ENCODE peak calls at places on chromosome 15, in four cellular contexts. One of them, this sample, is unnamed.
A peak's percentile ranks its signal among the peaks of the same experiment; 100 is the strongest.

GRCh38 chr15:73924258-73924921 is 1.9 kb upstream of the LOXL1 start:
- DNase-seq in A549: peak; percentile 12
- DNase-seq in K562: no peak
- DNase-seq in HepG2: no peak
- DNase-seq in this sample: no peak

GRCh38 chr15:70351391-70351790 is 253.7 kb upstream of the TLE3 start:
- DNase-seq in A549: no peak
- DNase-seq in K562: no peak
- DNase-seq in HepG2: no peak
- DNase-seq in this sample: no peak

GRCh38 chr15:68518046-68518445 is 60.7 kb upstream of the CORO2B start:
- DNase-seq in A549: no peak
- DNase-seq in K562: no peak
- DNase-seq in HepG2: no peak
- DNase-seq in this sample: no peak

GRCh38 chr15:64089553-64090280 is 3.9 kb downstream of the CIAO2A start:
- DNase-seq in A549: no peak
- DNase-seq in K562: no peak
- DNase-seq in HepG2: no peak
- DNase-seq in this sample: peak; percentile 68

GRCh38 chr15:99703603-99704443 is 29.4 kb downstream of the LYSMD4 start:
- DNase-seq in A549: peak; percentile 81
- DNase-seq in K562: peak; percentile 44
- DNase-seq in HepG2: peak; percentile 62
- DNase-seq in this sample: no peak

GRCh38 chr15:49036650-49037545 is 9.3 kb downstream of the SECISBP2L start:
- DNase-seq in A549: no peak
- DNase-seq in K562: no peak
- DNase-seq in HepG2: no peak
- DNase-seq in this sample: no peak

GRCh38 chr15:81304226-81304625 is 19.7 kb downstream of the STARD5 start:
- DNase-seq in A549: no peak
- DNase-seq in K562: no peak
- DNase-seq in HepG2: no peak
- DNase-seq in this sample: no peak

GRCh38 chr15:74251187-74251811 is 15.2 kb downstream of the CCDC33 start:
- DNase-seq in A549: no peak
- DNase-seq in K562: no peak
- DNase-seq in HepG2: no peak
- DNase-seq in this sample: no peak

GRCh38 chr15:61682891-61683500 is 377.3 kb downstream of the VPS13C start:
- DNase-seq in A549: no peak
- DNase-seq in K562: no peak
- DNase-seq in HepG2: no peak
- DNase-seq in this sample: no peak

GRCh38 chr15:81357178-81357686 is 16.8 kb downstream of the TMC3 start:
- DNase-seq in A549: peak; percentile 20
- DNase-seq in K562: peak; percentile 30
- DNase-seq in HepG2: peak; percentile 1
- DNase-seq in this sample: no peak

GRCh38 chr15:45023659-45024320 is 795 bp downstream of the SORD start:
- DNase-seq in A549: peak; percentile 1
- DNase-seq in K562: no peak
- DNase-seq in HepG2: no peak
- DNase-seq in this sample: no peak

GRCh38 chr15:50740955-50741354 is 24.6 kb downstream of the SPPL2A start:
- DNase-seq in A549: no peak
- DNase-seq in K562: no peak
- DNase-seq in HepG2: no peak
- DNase-seq in this sample: no peak

GRCh38 chr15:92187975-92188374 is 205.7 kb upstream of the ST8SIA2 start:
- DNase-seq in A549: no peak
- DNase-seq in K562: no peak
- DNase-seq in HepG2: no peak
- DNase-seq in this sample: no peak

GRCh38 chr15:58551764-58552504 is 120.1 kb downstream of the LIPC start:
- DNase-seq in A549: no peak
- DNase-seq in K562: no peak
- DNase-seq in HepG2: peak; percentile 94
- DNase-seq in this sample: no peak

GRCh38 chr15:51327081-51327480 is 11.3 kb downstream of the CYP19A1 start:
- DNase-seq in A549: no peak
- DNase-seq in K562: no peak
- DNase-seq in HepG2: no peak
- DNase-seq in this sample: no peak

GRCh38 chr15:95653361-95653805 is 677.1 kb upstream of the NR2F2 start:
- DNase-seq in A549: no peak
- DNase-seq in K562: no peak
- DNase-seq in HepG2: no peak
- DNase-seq in this sample: no peak

GRCh38 chr15:92733934-92734521 is 78.5 kb upstream of the FAM174B start:
- DNase-seq in A549: peak; percentile 80
- DNase-seq in K562: peak; percentile 32
- DNase-seq in HepG2: no peak
- DNase-seq in this sample: no peak

GRCh38 chr15:89215627-89216026 is 5.8 kb downstream of the RLBP1 start:
- DNase-seq in A549: no peak
- DNase-seq in K562: no peak
- DNase-seq in HepG2: no peak
- DNase-seq in this sample: no peak

GRCh38 chr15:69713726-69714559 is 261.3 kb downstream of the RPLP1 start:
- DNase-seq in A549: no peak
- DNase-seq in K562: no peak
- DNase-seq in HepG2: no peak
- DNase-seq in this sample: peak; percentile 88

GRCh38 chr15:62881056-62881455 is 161.5 kb upstream of the TPM1 start:
- DNase-seq in A549: no peak
- DNase-seq in K562: no peak
- DNase-seq in HepG2: no peak
- DNase-seq in this sample: no peak

GRCh38 chr15:61879219-61879618 is 181.0 kb downstream of the VPS13C start:
- DNase-seq in A549: no peak
- DNase-seq in K562: no peak
- DNase-seq in HepG2: peak; percentile 40
- DNase-seq in this sample: no peak

GRCh38 chr15:101126618-101127502 is 125.0 kb downstream of the CHSY1 start:
- DNase-seq in A549: no peak
- DNase-seq in K562: no peak
- DNase-seq in HepG2: no peak
- DNase-seq in this sample: no peak

GRCh38 chr15:76346666-76347506 is 10.3 kb downstream of the ISL2 start:
- DNase-seq in A549: no peak
- DNase-seq in K562: no peak
- DNase-seq in HepG2: no peak
- DNase-seq in this sample: no peak

GRCh38 chr15:67914028-67914427 is 74.2 kb upstream of the RNU6-1 start:
- DNase-seq in A549: no peak
- DNase-seq in K562: no peak
- DNase-seq in HepG2: no peak
- DNase-seq in this sample: no peak

GRCh38 chr15:26311710-26312236 is 448.6 kb upstream of the ATP10A start:
- DNase-seq in A549: no peak
- DNase-seq in K562: no peak
- DNase-seq in HepG2: no peak
- DNase-seq in this sample: no peak

GRCh38 chr15:35854398-35854797 is 308.4 kb upstream of the DPH6 start:
- DNase-seq in A549: no peak
- DNase-seq in K562: no peak
- DNase-seq in HepG2: no peak
- DNase-seq in this sample: no peak

GRCh38 chr15:88623061-88623460 is 1.9 kb downstream of the AEN start:
- DNase-seq in A549: peak; percentile 81
- DNase-seq in K562: no peak
- DNase-seq in HepG2: peak; percentile 46
- DNase-seq in this sample: no peak

GRCh38 chr15:81877533-81878227 is 168.1 kb downstream of the MEX3B start:
- DNase-seq in A549: no peak
- DNase-seq in K562: no peak
- DNase-seq in HepG2: no peak
- DNase-seq in this sample: no peak

DNA sequence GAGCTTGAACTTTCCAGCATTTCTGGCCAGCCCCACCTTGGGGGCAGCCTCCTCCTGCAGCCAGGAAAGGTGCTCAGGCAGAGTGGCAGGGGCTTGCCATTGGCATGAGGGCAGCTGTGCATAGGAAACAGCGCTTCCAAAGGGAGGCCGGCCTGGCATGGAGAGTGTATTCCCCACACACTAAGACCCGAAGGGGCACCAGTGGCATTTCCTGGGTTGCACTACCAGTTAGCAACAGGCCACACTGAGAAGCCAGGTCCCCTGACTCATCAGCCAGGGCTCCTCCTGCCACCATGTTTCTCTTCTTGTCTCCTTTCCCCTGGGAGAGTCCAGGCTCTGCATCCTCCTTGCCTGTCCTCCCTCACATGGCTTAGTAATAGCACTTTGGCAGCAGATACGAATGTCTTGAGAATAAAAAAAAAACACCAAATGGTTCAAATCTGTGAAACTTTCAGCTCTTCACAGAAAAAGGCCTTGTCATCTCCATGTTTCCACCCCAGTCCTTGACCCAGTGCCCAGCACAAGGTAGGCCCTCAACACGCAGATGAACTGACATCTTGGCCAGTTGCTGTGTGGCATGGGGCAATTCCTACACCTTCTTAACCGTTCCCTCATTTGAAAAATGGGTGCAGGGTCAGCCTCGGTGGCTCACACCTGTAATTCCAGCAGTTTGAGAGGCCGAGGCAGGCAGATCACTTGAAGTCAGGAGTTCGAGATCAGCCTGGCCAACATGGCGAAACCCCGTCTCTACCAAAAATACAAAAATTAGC is 180.4 kb downstream of the SMAD6 start:
- DNase-seq in A549: no peak
- DNase-seq in K562: no peak
- DNase-seq in HepG2: no peak
- DNase-seq in this sample: no peak
- TF ChIP-seq POLR2AphosphoS2 in A549: no peak
- TF ChIP-seq POLR2AphosphoS2 in K562: no peak
- TF ChIP-seq POLR2AphosphoS2 in HepG2: no peak
- TF ChIP-seq POLR2AphosphoS2 in this sample: no peak

GRCh38 chr15:79432345-79433311 is 492 bp downstream of the MINAR1 start:
- DNase-seq in A549: peak; percentile 17
- DNase-seq in K562: no peak
- DNase-seq in HepG2: no peak
- DNase-seq in this sample: no peak

GRCh38 chr15:79430901-79431635 is 1.1 kb upstream of the MINAR1 start:
- DNase-seq in A549: no peak
- DNase-seq in K562: no peak
- DNase-seq in HepG2: no peak
- DNase-seq in this sample: no peak

GRCh38 chr15:79431636-79432344 is at the start of gene MINAR1:
- DNase-seq in A549: peak; percentile 50
- DNase-seq in K562: no peak
- DNase-seq in HepG2: peak; percentile 6
- DNase-seq in this sample: no peak

GRCh38 chr15:79434361-79434760 is 2.2 kb downstream of the MINAR1 start:
- DNase-seq in A549: no peak
- DNase-seq in K562: no peak
- DNase-seq in HepG2: no peak
- DNase-seq in this sample: no peak

GRCh38 chr15:79433610-79434009 is 1.5 kb downstream of the MINAR1 start:
- DNase-seq in A549: peak; percentile 29
- DNase-seq in K562: no peak
- DNase-seq in HepG2: no peak
- DNase-seq in this sample: no peak
- TF ChIP-seq POLR2AphosphoS2 in A549: no peak
- TF ChIP-seq POLR2AphosphoS2 in K562: no peak
- TF ChIP-seq POLR2AphosphoS2 in HepG2: no peak
- TF ChIP-seq POLR2AphosphoS2 in this sample: no peak

DNA sequence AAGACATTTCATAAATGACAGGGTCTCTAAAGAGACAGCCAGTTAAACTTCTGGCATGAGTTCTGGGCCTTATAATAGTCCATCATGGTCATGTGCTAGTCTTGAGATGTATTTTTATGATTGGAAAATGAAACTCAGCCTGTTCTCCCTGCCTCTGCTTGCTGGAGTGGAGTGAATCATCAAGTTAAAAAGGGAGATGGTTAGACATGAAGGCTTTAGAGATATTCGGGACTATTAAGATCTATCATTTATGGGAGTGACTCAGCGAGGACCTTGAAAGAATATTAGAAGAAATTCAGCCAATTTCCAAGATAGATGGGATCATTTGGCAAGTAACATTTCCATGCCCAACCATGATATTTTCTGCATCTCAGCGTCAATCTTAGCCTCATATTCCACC is 79.8 kb downstream of the AGBL1 start:
- DNase-seq in A549: no peak
- DNase-seq in K562: no peak
- DNase-seq in HepG2: no peak
- DNase-seq in this sample: no peak
- TF ChIP-seq POLR2AphosphoS2 in A549: no peak
- TF ChIP-seq POLR2AphosphoS2 in K562: no peak
- TF ChIP-seq POLR2AphosphoS2 in HepG2: no peak
- TF ChIP-seq POLR2AphosphoS2 in this sample: no peak

GRCh38 chr15:97259943-97260342 is 700.6 kb upstream of the ARRDC4 start:
- DNase-seq in A549: no peak
- DNase-seq in K562: no peak
- DNase-seq in HepG2: no peak
- DNase-seq in this sample: no peak
- TF ChIP-seq POLR2AphosphoS2 in A549: no peak
- TF ChIP-seq POLR2AphosphoS2 in K562: no peak
- TF ChIP-seq POLR2AphosphoS2 in HepG2: no peak
- TF ChIP-seq POLR2AphosphoS2 in this sample: no peak

DNA sequence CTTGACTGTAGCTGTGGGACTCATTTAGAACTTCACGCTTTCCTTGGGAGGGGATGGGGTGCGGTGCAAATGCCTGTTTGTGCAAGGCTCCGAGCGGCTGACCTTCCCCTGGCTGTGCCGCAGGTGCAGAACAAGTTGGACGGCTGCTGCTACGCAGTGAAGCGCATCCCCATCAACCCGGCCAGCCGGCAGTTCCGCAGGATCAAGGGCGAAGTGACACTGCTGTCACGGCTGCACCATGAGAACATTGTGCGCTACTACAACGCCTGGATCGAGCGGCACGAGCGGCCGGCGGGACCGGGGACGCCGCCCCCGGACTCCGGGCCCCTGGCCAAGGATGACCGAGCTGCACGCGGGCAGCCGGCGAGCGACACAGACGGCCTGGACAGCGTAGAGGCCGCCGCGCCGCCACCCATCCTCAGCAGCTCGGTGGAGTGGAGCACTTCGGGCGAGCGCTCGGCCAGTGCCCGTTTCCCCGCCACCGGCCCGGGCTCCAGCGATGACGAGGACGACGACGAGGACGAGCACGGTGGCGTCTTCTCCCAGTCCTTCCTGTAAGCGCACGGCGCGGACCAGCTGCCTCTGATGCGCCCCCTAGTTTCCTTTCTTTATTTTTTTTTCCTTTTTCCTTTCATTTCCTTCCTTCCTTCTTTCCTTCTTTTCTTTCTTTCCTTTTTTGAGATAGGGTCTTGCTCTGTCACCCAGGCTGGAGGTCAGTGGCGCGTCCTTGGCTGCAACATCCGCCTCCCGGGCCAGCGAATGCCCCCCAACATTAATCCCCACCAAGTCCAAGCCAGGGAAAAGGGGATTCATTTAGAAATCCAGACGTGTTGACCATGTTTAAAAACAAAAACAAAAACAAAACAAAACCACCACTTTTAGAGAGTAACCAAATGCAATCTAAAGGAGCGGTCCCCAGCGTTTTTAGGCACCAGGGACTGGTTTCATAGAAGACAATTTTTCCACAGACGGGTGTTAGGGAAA is 42.7 kb downstream of the EIF2AK4 start:
- DNase-seq in A549: no peak
- DNase-seq in K562: no peak
- DNase-seq in HepG2: peak; percentile 21
- DNase-seq in this sample: no peak
- TF ChIP-seq POLR2AphosphoS2 in A549: no peak
- TF ChIP-seq POLR2AphosphoS2 in K562: no peak
- TF ChIP-seq POLR2AphosphoS2 in HepG2: no peak
- TF ChIP-seq POLR2AphosphoS2 in this sample: no peak

This sample was measured in GM12878.